ENCODE peak calls at places on chromosome 9, in four cellular contexts. One of them, this sample, is unnamed.

GRCh38 chr9:19442240-19442639 is 33.4 kb downstream of the ACER2 start:
- DNase-seq in IMR-90: no peak
- DNase-seq in H9: no peak
- DNase-seq in H1: no peak
- DNase-seq in this sample: no peak

GRCh38 chr9:79613145-79613544 is 41.4 kb downstream of the TLE4 start:
- DNase-seq in H9: no peak
- DNase-seq in H1: no peak
- DNase-seq in IMR-90: no peak
- DNase-seq in this sample: peak

GRCh38 chr9:88322906-88323566 is 65.2 kb upstream of the SPIN1 start:
- DNase-seq in H1: no peak
- DNase-seq in H9: no peak
- DNase-seq in IMR-90: peak
- DNase-seq in this sample: no peak

GRCh38 chr9:3848445-3849114 is 322.8 kb upstream of the RFX3 start:
- DNase-seq in IMR-90: peak
- DNase-seq in H9: peak
- DNase-seq in H1: peak
- DNase-seq in this sample: peak

GRCh38 chr9:13035822-13036221 is 243.7 kb downstream of the MPDZ start:
- DNase-seq in H9: no peak
- DNase-seq in H1: no peak
- DNase-seq in IMR-90: no peak
- DNase-seq in this sample: no peak

GRCh38 chr9:21994526-21994995 is at the start of gene CDKN2B-AS1:
- DNase-seq in H1: no peak
- DNase-seq in H9: peak
- DNase-seq in IMR-90: peak
- DNase-seq in this sample: peak

GRCh38 chr9:128631636-128632035 is 25.0 kb downstream of the DYNC2I2 start:
- DNase-seq in IMR-90: no peak
- DNase-seq in H9: no peak
- DNase-seq in H1: no peak
- DNase-seq in this sample: no peak

GRCh38 chr9:87063883-87064282 is 116.6 kb upstream of the GAS1 start:
- DNase-seq in H9: no peak
- DNase-seq in IMR-90: peak
- DNase-seq in H1: no peak
- DNase-seq in this sample: no peak

GRCh38 chr9:109976328-109976702 is 196.3 kb downstream of the PALM2AKAP2 start:
- DNase-seq in H1: no peak
- DNase-seq in H9: no peak
- DNase-seq in IMR-90: no peak
- DNase-seq in this sample: no peak

GRCh38 chr9:84750152-84750865 is 80.8 kb downstream of the NTRK2 start:
- DNase-seq in IMR-90: no peak
- DNase-seq in H1: no peak
- DNase-seq in H9: no peak
- DNase-seq in this sample: no peak

GRCh38 chr9:135222991-135223760 is 135.7 kb downstream of the OLFM1 start:
- DNase-seq in IMR-90: no peak
- DNase-seq in H1: no peak
- DNase-seq in H9: no peak
- DNase-seq in this sample: peak

DNA sequence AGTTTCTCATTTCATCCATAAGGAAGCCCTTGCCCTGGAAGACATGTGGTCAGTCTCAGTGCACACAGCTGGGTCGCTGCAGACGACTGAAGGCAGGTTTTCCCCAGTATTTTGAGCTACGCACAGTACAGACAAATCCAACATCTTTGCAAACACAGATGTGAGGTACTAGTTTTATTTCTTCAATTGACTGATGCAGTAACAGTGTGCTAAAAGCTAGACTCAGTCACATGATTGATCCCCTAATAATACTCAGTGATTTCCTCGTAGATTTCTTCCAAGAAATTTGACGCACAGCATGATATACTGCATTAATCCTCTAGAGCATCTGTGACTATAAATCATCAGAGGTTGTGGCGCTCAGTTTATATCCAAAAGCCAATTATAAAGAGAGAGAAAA is 346.1 kb downstream of the DIRAS2 start:
- DNase-seq in IMR-90: no peak
- DNase-seq in H1: no peak
- DNase-seq in H9: no peak
- DNase-seq in this sample: no peak
- H3K56ac ChIP-seq in IMR-90: no peak
- H3K56ac ChIP-seq in H1: no peak
- H3K56ac ChIP-seq in H9: no peak
- H3K56ac ChIP-seq in this sample: no peak

DNA sequence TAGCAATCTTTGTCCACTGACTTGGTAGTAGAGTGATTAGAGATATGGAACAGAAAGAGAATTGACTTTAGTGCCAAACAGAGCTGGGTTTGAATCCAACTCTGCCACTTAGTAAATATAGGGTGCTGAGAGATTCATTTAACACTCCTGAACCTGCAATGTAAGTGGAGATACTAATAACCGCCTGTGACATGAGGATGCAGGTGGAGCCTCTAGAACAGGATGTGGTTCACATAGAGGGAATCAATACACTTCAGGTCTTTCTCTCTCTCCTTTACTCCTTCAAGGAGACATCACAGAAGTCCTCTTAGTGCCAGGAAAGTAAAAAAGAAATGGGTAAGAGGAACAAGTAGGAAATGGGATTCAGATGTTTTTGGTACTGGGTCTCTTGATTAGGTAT is 49.8 kb downstream of the TRPM3 start:
- DNase-seq in H1: no peak
- DNase-seq in IMR-90: no peak
- DNase-seq in H9: no peak
- DNase-seq in this sample: no peak
- H4K5ac ChIP-seq in H1: no peak
- H4K5ac ChIP-seq in IMR-90: no peak
- H4K5ac ChIP-seq in H9: no peak
- H4K5ac ChIP-seq in this sample: no peak

DNA sequence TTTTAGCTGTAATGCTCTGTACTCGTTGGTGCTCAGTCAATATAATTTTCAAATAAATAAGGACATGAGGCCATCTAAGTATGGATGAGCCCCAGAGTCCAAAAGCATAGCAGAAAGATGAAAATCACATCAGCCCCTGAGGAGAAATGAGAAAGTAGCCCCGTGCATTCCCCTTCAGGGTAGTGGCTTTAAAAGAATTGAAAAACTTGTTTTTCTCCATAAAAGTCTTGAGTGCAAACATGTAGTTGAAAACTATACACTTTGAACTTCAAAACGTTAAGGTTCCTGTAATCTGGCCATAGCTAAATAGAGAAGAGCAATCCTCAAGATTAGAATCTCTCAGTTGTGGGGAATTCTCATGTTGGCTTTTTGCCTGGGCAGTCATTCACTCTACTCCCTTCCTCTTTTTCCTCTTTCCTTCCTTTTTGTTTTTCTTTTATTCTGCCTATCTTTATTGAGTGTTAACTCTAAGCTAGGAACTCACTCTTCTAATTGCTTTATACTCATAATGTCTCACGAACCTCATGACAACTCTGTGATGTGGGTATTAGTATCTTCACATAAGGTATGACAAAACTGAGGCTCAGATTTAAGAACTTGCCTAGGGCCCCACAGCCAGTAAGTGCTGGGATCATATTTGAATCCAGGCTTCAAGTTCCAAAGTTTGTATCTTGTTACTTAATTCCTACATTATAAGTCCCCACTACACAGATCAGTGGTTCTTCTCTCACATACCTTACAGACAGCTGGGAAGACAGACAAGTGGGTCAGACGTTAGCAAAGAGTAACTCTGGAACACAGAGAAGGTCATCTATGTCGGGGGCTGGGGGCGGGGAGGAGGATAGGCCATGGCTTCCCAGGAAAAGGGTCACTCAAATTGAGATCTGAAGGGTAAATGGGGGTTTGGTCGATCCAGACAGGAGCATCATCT is 46.4 kb upstream of the ABCA1 start:
- DNase-seq in H9: no peak
- DNase-seq in IMR-90: no peak
- DNase-seq in H1: no peak
- DNase-seq in this sample: no peak
- H3K56ac ChIP-seq in H9: no peak
- H3K56ac ChIP-seq in IMR-90: no peak
- H3K56ac ChIP-seq in H1: no peak
- H3K56ac ChIP-seq in this sample: no peak

DNA sequence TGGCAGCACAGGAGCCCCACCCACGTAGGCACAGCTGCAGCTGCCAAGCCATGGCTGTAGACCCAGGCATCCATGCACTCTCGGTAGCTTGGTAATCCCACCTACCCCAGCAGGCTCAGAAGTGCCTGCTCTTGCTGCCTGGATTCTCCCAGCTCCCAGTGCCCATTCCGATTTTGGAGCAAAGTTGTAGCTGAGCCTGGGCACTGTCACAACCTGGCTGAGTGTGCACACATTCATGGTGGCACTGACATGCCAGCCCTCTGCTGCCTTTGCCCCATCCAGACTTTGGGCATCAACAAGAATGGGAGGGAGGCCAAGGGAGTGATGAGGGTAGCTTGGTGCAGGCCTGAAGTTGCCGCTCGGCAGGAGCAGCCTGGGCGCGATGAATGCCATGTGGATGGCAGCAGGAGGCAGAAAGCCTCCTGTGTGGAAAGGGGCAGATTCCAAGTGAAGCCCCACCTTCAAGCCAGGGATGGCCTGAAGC is 936.6 kb upstream of the PTPRD start:
- DNase-seq in IMR-90: no peak
- DNase-seq in H1: no peak
- DNase-seq in H9: no peak
- DNase-seq in this sample: no peak
- H4K5ac ChIP-seq in IMR-90: no peak
- H4K5ac ChIP-seq in H1: no peak
- H4K5ac ChIP-seq in H9: no peak
- H4K5ac ChIP-seq in this sample: no peak

This sample was measured in mesendoderm.